ENCODE peak calls at places on chromosomes 1 and 21, in six cellular contexts. J, M, B, G, Q and L are unnamed samples. For H3K27me3 and H3K4me1, the result is how much of the 10 kb centered on the place peaks cover.

GRCh38 chr1:227771326-227771725 is 36.1 kb downstream of the SNAP47 start:
- DNase-seq in J (no peak), M (no peak), B (no peak), G (no peak), Q (no peak), L (no peak)

GRCh38 chr1:151508721-151509292 is 2.4 kb upstream of the CGN start:
- DNase-seq in J (peak), M (no peak), B (no peak), G (no peak), Q (peak), L (no peak)

GRCh38 chr1:86779308-86780191 is 75.2 kb downstream of the SH3GLB1 start:
- DNase-seq in J (no peak), M (no peak), B (no peak), G (no peak), Q (no peak), L (no peak)

GRCh38 chr21:43731891-43732711 is 13.2 kb downstream of the PDXK start:
- DNase-seq in J (no peak), M (no peak), B (no peak), G (no peak), Q (no peak), L (no peak)

GRCh38 chr1:95793893-95794292 is 559.9 kb downstream of the RWDD3 start:
- DNase-seq in J (no peak), M (peak), B (no peak), G (peak), Q (no peak), L (peak)

GRCh38 chr1:19676438-19676922 is 11.8 kb downstream of the HTR6 start:
- DNase-seq in J (peak), M (peak), B (no peak), G (peak), Q (no peak), L (peak)

GRCh38 chr1:202076050-202076511 is 46.6 kb upstream of the GPR37L1 start:
- DNase-seq in J (peak), M (peak), B (no peak), G (no peak), Q (no peak), L (no peak)

GRCh38 chr1:54973205-54973921 is 7.1 kb upstream of the TMEM61 start:
- DNase-seq in J (no peak), M (peak), B (no peak), G (no peak), Q (peak), L (peak)

GRCh38 chr1:229342902-229343587 is at the start of gene CCSAP:
- DNase-seq in J (peak), M (peak), B (no peak), G (no peak), Q (no peak), L (no peak)

GRCh38 chr1:174053826-174054225 is 31.7 kb upstream of the RC3H1 start:
- DNase-seq in J (no peak), M (no peak), B (no peak), G (no peak), Q (no peak), L (no peak)

GRCh38 chr1:174051956-174052355 is 29.8 kb upstream of the RC3H1 start:
- DNase-seq in J (no peak), M (no peak), B (no peak), G (no peak), Q (no peak), L (no peak)

GRCh38 chr1:174049514-174049913 is 27.4 kb upstream of the RC3H1 start:
- DNase-seq in J (no peak), M (no peak), B (no peak), G (no peak), Q (no peak), L (no peak)

DNA sequence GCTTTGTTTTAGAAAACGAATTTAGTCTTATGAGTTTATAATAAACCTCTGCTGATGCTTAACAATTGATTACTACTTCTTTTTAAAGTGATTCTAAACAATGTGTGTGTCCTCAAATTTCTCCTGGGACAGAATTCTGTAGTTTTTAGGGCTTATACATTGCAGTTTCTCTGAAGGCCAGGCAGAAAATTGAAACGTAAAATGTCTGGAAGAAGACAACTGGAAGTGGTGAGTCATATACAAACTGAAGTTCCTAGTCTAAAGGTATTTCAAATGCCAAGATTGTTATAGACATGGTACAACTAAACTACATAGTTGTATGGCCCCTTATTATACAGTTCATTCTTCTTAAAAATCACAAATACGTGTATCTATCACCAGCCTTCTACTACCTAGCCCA is 30.5 kb upstream of the RC3H1 start:
- DNase-seq in J (no peak), M (no peak), B (no peak), G (no peak), Q (no peak), L (no peak)
- H3K27me3 ChIP-seq in J (under half), M (under half), B (under half), G (under half), Q (under half), L (under half)

DNA sequence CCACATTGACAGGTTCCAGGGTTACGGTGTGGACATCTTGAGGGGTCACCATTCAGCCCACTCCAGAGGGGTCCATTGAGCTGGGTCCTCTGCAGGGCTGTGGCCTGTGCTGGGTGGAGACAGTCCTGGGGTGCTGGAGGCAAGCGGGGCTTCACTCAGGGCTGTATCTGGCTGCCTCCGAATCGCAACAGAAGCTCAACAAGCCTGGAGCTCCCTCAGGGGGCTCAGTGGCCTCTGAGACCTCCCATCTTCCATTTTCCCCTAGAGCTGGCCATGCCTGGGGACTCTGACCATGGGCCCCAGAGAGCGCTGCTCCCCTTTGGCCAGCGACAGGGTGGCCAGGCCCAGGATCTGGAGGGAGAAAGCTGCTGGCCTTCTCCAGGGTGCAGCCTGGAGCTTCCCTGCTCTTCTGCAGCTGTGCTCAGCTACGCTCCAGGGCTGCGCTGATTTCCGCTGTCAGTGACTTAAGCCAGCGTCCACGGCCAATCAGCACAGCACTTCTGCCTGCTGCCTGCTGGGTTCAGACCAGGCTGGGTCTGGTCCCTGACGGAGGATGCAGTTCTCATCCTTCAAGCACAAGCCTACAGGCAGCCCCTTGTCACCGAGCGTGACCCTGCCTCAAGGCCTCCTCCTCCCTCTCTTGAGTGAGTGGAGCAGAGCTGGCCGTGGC is 44.9 kb upstream of the ADARB1 start:
- DNase-seq in J (no peak), M (peak), B (no peak), G (no peak), Q (no peak), L (no peak)
- TF ChIP-seq ZNF274 in J (no peak), M (no peak), B (no peak), G (no peak), Q (no peak), L (no peak)

GRCh38 chr1:117401761-117402160 is 34.5 kb downstream of the MAN1A2 start:
- DNase-seq in J (no peak), M (no peak), B (no peak), G (no peak), Q (no peak), L (no peak)

GRCh38 chr1:117396074-117396473 is 28.8 kb downstream of the MAN1A2 start:
- DNase-seq in J (no peak), M (no peak), B (no peak), G (no peak), Q (no peak), L (no peak)

GRCh38 chr1:117396636-117397035 is 29.4 kb downstream of the MAN1A2 start:
- DNase-seq in J (no peak), M (no peak), B (no peak), G (no peak), Q (no peak), L (no peak)

GRCh38 chr1:117403597-117403996 is 36.3 kb downstream of the MAN1A2 start:
- DNase-seq in J (no peak), M (no peak), B (no peak), G (no peak), Q (no peak), L (no peak)

GRCh38 chr1:117398957-117399356 is 31.7 kb downstream of the MAN1A2 start:
- DNase-seq in J (no peak), M (no peak), B (no peak), G (no peak), Q (no peak), L (no peak)
- H3K4me1 ChIP-seq in J (under half), M (under half), B (under half), G (under half), Q (under half), L (under half)

DNA sequence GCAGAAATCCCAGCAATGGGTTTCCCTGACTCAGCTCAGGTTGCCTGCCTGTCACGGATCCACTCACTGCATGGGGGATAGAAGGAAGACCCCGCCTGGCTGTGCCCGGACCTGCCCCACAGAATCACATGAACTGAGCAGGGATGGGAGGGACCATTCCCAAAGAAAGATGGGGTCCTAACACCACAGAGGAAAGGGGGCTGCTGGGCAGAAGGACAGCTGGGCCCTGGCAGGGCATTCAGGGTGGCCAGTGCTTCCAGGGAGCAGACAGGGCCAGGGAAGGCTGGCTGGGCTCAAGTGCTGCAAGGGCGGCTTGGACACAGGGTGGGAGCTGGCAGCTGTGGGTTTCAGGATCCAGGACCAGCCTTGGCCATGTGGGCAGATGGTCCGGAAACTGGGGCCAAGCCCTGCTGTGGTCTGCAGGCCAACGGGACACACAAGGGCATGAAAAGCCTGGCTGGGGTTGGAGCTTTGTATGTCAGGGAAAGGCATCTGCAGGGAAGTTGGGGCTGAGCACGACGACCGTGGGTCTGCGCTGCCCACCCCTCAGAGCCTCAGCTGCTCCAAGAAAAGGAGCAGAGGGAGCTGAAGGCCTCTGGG is 723.9 kb downstream of the PTPRU start:
- DNase-seq in J (no peak), M (no peak), B (no peak), G (no peak), Q (no peak), L (no peak)
- H3K27me3 ChIP-seq in J (under half), M (under half), B (under half), G (under half), Q (under half), L (under half)

GRCh38 chr21:38440746-38441145 is 57.5 kb downstream of the ERG start:
- DNase-seq in J (no peak), M (peak), B (no peak), G (no peak), Q (no peak), L (peak)
- TF ChIP-seq ZNF274 in J (no peak), M (no peak), B (no peak), G (no peak), Q (no peak), L (no peak)

DNA sequence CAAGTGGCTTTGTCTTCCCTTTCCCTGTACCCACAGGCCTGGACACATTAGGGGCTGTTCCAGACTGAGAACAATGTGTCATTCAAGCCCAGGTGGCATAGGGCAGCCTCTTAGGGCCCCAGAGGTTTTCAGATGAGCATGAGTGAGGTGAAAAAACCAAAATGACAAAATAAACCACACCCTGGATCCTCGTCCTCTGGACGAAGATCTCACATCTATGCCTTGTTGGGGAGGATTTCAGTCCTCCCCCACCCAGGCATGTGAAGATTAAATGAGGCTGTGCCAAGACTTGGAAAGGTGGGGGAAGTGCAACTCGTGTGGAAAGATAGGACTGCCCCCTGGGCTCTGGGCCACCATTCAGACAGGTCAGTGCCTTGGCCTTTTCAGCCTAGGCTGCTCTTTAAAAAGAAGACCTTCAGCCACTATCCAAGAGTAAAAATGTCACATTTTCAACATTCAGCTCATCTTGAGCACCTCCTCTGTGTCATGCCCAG is 32.8 kb upstream of the IL19 start:
- DNase-seq in J (peak), M (no peak), B (no peak), G (no peak), Q (no peak), L (no peak)
- H3K4me1 ChIP-seq in J (under half), M (under half), B (half or more), G (under half), Q (under half), L (under half)

GRCh38 chr1:205561501-205562203 is 57.2 kb downstream of the CDK18 start:
- DNase-seq in J (no peak), M (no peak), B (no peak), G (no peak), Q (no peak), L (no peak)
- H3K27me3 ChIP-seq in J (under half), M (under half), B (under half), G (under half), Q (under half), L (under half)